ENCODE peak calls at places on chromosomes 7 and 10, in five cellular contexts. O is astrocyte, L is AG10803, W is tibial artery, T is brain microvascular endothelial cell. I is an unnamed sample.

GRCh38 chr7:42262907-42263466 is 26.0 kb upstream of the GLI3 start:
- DNase-seq in O (peak), L (peak), W (peak), T (no peak), I (no peak)

GRCh38 chr7:79118143-79118542 is 335.3 kb downstream of the MAGI2 start:
- DNase-seq in O (no peak), L (no peak), W (no peak), T (no peak), I (no peak)

GRCh38 chr10:96259150-96259549 is 12.2 kb downstream of the BLNK start:
- DNase-seq in O (no peak), L (no peak), W (no peak), T (no peak), I (no peak)

GRCh38 chr7:131903315-131903714 is 346.9 kb upstream of the PODXL start:
- DNase-seq in O (no peak), L (no peak), W (no peak), T (no peak), I (no peak)

GRCh38 chr10:3780056-3780765 is 4.8 kb downstream of the KLF6 start:
- DNase-seq in O (peak), L (peak), W (no peak), T (peak), I (no peak)

GRCh38 chr7:71735961-71736556 is 604.1 kb downstream of the GALNT17 start:
- DNase-seq in O (peak), L (peak), W (peak), T (peak), I (peak)

GRCh38 chr10:26781797-26782196 is 79.0 kb downstream of the ABI1 start:
- DNase-seq in O (peak), L (peak), W (no peak), T (peak), I (no peak)

GRCh38 chr7:157493017-157493416 is 156.2 kb downstream of the DNAJB6 start:
- DNase-seq in O (no peak), L (no peak), W (no peak), T (peak), I (no peak)

GRCh38 chr7:158343526-158343925 is 244.1 kb downstream of the PTPRN2 start:
- DNase-seq in O (no peak), L (no peak), W (peak), T (no peak), I (no peak)

GRCh38 chr7:148264933-148265557 is 325.5 kb upstream of the C7orf33 start:
- DNase-seq in O (peak), L (peak), W (no peak), T (peak), I (no peak)

GRCh38 chr7:137579913-137580640 is 236.5 kb upstream of the PTN start:
- DNase-seq in O (peak), L (peak), W (no peak), T (peak), I (no peak)

GRCh38 chr10:12349628-12350166 is 350 bp downstream of the CAMK1D start:
- DNase-seq in O (no peak), L (no peak), W (no peak), T (no peak), I (no peak)

GRCh38 chr7:68787586-68787985 is 810.7 kb upstream of the AUTS2 start:
- DNase-seq in O (no peak), L (no peak), W (no peak), T (no peak), I (no peak)

GRCh38 chr10:12409613-12410012 is 60.3 kb downstream of the CAMK1D start:
- DNase-seq in O (no peak), L (no peak), W (no peak), T (no peak), I (no peak)

GRCh38 chr7:80844916-80845315 is 73.9 kb downstream of the SEMA3C start:
- DNase-seq in O (no peak), L (no peak), W (no peak), T (no peak), I (no peak)

GRCh38 chr10:132004052-132004451 is 22.3 kb upstream of the BNIP3 start:
- DNase-seq in O (no peak), L (no peak), W (no peak), T (no peak), I (no peak)

GRCh38 chr7:139060838-139061237 is 25.0 kb upstream of the ZC3HAV1L start:
- DNase-seq in O (no peak), L (peak), W (no peak), T (no peak), I (no peak)

GRCh38 chr7:86645676-86646276 is 2.1 kb downstream of the GRM3 start:
- DNase-seq in O (no peak), L (no peak), W (no peak), T (no peak), I (no peak)

GRCh38 chr10:71754562-71754961 is 18.8 kb downstream of the VSIR start:
- DNase-seq in O (no peak), L (no peak), W (no peak), T (no peak), I (no peak)

GRCh38 chr10:112374724-112375541 is 1.0 kb downstream of the ACSL5 start:
- DNase-seq in O (no peak), L (no peak), W (no peak), T (no peak), I (no peak)

GRCh38 chr7:157872447-157872846 is 535.6 kb downstream of the DNAJB6 start:
- DNase-seq in O (no peak), L (no peak), W (no peak), T (no peak), I (no peak)

GRCh38 chr7:136870799-136871487 is 2.5 kb downstream of the CHRM2 start:
- DNase-seq in O (peak), L (no peak), W (no peak), T (no peak), I (no peak)

GRCh38 chr10:122490268-122490667 is 28.9 kb downstream of the HTRA1 start:
- DNase-seq in O (peak), L (peak), W (no peak), T (no peak), I (no peak)

GRCh38 chr10:46097576-46098317 is 51.7 kb upstream of the MSMB start:
- DNase-seq in O (no peak), L (no peak), W (no peak), T (no peak), I (no peak)

GRCh38 chr7:129778770-129779601 is 167.5 kb downstream of the NRF1 start:
- DNase-seq in O (no peak), L (no peak), W (no peak), T (no peak), I (no peak)

GRCh38 chr7:630539-630938 is 96.0 kb upstream of the DNAAF5 start:
- DNase-seq in O (no peak), L (no peak), W (no peak), T (no peak), I (no peak)

GRCh38 chr10:101014230-101014884 is 14.7 kb downstream of the LZTS2 start:
- DNase-seq in O (no peak), L (peak), W (peak), T (peak), I (no peak)

DNA sequence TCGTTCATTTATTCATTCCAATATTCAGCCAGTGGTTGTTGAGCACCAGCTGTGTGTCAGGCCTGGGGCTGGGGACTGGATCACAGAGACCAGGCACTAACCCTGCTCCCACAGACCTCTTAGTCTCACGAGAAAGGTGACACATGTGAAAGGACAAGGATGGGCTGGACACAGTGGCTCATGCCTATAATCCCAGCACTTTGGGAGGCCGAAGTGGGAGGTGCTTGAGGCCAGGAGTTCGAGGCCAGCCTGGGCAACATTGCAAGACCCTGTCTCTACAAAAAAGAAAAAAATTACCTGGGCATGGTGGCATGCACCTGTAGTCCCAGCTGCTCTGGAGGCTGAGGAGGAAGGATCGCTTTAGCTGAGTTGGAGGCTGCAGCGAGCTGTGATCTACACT is 105.9 kb upstream of the SDK1 start:
- DNase-seq in O (no peak), L (no peak), W (no peak), T (no peak), I (no peak)
- TF ChIP-seq CTCF in O (no peak), L (no peak), W (no peak), T (no peak), I (no peak)

DNA sequence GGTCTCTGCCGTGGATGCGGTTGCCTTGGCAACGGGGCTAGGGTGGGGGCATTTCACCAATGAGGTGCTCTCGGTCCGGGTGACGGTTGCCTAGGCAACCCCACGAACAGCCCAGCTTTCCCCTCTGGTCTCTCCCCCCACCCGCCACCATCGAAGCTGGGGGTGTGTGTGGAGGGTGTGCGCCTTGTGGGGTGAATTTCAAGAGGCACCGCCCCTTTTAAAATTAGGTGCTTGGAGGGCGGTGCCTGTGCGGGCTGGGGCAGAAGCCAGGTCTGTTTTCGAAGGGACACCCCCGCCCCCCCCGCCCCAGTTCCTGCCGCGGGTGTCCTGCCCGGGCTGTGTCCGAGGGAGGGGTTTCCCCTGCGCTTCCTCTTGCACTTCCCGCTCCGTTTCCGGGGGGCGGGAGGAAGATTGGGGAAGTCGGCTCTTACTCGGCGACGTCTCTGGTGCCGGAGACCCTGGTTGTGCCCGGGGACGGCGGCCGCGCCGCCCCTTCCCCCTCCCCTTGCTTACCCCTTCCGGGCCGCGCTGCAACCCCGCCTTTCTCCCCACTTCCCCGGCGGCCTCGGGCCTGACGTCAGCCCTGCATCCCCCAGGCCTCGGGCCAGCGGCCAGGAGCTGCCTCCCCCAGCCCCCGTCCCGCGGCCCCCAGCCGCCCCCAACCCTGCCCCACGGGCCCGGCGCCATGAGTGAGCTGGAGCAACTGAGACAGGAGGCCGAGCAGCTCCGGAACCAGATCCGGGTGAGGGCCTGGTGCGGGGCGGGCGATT is 2.2 kb downstream of the GNB2 start:
- DNase-seq in O (peak), L (peak), W (peak), T (peak), I (no peak)
- H3K4me3 ChIP-seq in O (peak), L (peak), W (peak), T (peak), I (peak)

GRCh38 chr7:4905171-4905570 is 21.7 kb upstream of the RADIL start:
- DNase-seq in O (no peak), L (no peak), W (no peak), T (no peak), I (no peak)
- TF ChIP-seq CTCF in O (no peak), L (no peak), W (no peak), T (no peak), I (no peak)

GRCh38 chr7:92750961-92751360 is 85.4 kb downstream of the CDK6 start:
- DNase-seq in O (peak), L (no peak), W (no peak), T (no peak), I (no peak)

GRCh38 chr7:92750440-92750839 is 85.9 kb downstream of the CDK6 start:
- DNase-seq in O (peak), L (no peak), W (no peak), T (no peak), I (no peak)

GRCh38 chr7:92753614-92754013 is 82.8 kb downstream of the CDK6 start:
- DNase-seq in O (peak), L (no peak), W (no peak), T (no peak), I (no peak)

GRCh38 chr7:92749832-92750231 is 86.5 kb downstream of the CDK6 start:
- DNase-seq in O (no peak), L (no peak), W (no peak), T (no peak), I (no peak)

DNA sequence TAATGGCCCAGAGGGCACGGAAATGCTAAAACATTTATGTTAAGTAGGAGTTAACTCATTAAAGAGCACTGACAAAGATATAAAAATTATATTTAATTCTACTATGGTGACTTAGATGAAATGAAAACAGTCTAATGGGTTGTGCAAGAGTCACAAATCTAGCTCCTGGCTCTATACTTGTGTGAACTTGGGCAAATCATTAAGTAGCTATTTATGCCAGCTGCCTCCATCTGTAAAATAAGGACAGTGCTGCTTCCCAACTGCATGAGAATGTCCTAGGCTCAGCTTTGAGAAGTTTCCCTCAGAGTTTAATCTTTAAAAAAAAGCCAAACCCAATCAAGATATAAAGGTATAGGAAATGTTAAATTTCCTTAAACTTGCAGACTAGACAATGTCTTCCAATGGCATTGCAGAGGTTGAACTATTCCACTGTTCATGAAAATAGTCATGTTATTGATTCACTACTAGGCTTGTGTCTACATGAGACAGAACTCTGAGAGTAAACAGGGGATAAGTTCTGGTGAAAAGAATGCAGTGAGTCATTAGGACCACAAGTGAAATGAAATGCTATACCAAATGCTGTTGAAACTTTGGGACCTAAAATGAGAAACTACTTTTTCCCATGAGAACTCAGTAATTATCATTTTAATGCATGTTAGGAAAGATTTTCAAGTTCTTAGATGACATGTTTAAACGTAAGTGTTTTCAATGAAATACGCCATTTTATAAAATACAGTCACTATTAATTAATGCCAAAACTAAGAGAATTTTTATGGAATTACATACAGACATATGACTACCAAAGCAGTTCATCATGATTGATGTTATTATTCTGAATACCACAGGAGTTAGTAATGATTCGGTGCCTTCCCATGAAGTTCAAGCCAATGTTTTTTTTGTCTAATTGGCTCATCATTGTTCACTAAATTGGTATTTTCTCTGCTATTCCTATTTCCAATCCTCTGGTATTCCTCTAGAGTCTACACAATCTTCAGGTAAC is 84.2 kb downstream of the CDK6 start:
- DNase-seq in O (peak), L (peak), W (no peak), T (peak), I (peak)
- H3K4me3 ChIP-seq in O (peak), L (no peak), W (no peak), T (no peak), I (no peak)

GRCh38 chr10:69934768-69935167 is 117.9 kb upstream of the MACROH2A2 start:
- DNase-seq in O (no peak), L (no peak), W (no peak), T (no peak), I (no peak)
- TF ChIP-seq CTCF in O (peak), L (peak), W (no peak), T (peak), I (peak)

DNA sequence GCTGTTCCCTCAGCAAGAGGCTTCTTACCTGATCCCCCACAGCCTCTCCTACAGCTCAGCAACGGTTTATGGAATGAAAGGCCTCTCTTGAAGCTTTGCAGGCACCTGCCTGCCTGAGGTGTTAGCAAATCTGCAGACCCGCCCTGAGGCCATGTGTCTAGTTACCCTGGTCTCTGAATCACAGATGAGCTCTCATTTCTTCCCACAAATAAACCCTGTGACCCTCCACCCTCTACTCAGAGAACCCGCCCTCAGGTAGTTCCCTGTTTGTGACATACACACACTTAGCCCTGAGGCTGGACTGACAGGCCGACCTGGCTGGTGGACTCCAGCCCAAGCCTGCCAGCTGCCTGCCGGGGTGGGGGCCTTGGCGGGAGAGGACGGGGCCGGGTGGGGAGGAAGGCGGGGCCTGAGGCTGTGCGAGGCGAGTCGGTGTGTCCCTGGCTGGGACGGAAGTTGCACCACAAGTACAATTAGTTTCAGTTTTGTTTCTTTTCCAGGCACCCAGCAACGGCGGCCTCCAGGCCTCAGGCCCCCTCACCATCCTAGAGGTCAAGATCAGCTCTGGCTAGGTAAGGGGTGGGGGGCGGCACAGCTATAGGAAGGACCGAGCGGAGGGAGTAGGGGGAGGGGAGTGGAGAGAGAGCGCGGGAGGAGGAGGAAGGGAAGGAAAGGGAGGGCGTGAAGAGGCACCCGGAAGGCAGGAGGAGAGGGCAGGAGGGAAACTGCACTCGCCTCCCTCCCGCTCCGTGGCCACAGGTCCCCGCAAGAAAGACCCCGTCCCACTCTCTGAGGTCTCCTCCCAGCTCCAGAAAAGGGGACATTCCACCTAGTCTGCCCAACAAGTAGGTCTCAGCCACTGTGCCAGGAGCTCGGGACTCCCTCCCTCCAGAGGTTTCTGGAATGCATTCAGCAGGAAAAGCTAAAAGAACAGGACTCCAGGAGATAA is at the start of gene TRIM56:
- DNase-seq in O (peak), L (peak), W (peak), T (peak), I (no peak)
- H3K4me3 ChIP-seq in O (peak), L (peak), W (peak), T (peak), I (peak)